ENCODE peak calls at places on chromosomes 5 and 9, in eight cellular contexts. Y, J, X, E, U, H, Z and B are unnamed samples.

GRCh38 chr5:35617435-35618296 is at the start of gene SPEF2:
- DNase-seq in Y (peak), J (peak), X (peak), E (peak), U (peak), H (peak), Z (peak), B (peak)

GRCh38 chr5:16406023-16406422 is 59.6 kb downstream of the ZNF622 start:
- DNase-seq in Y (no peak), J (no peak), X (no peak), E (no peak), U (no peak), H (no peak), Z (no peak), B (no peak)

GRCh38 chr9:92607773-92608172 is 62.2 kb downstream of the IPPK start:
- DNase-seq in Y (no peak), J (no peak), X (no peak), E (peak), U (no peak), H (peak), Z (no peak), B (no peak)

GRCh38 chr9:134163374-134164196 is 779 bp downstream of the RNU6ATAC start:
- DNase-seq in Y (peak), J (peak), X (peak), E (peak), U (peak), H (no peak), Z (peak), B (peak)

GRCh38 chr9:132993511-132993939 is 15.0 kb downstream of the GFI1B start:
- DNase-seq in Y (no peak), J (no peak), X (no peak), E (no peak), U (no peak), H (no peak), Z (no peak), B (no peak)

GRCh38 chr5:169442354-169443248 is 141.0 kb upstream of the SPDL1 start:
- DNase-seq in Y (no peak), J (no peak), X (no peak), E (peak), U (no peak), H (peak), Z (no peak), B (no peak)

GRCh38 chr9:16100596-16101091 is 547.8 kb downstream of the CCDC171 start:
- DNase-seq in Y (no peak), J (no peak), X (peak), E (no peak), U (no peak), H (no peak), Z (peak), B (no peak)

GRCh38 chr5:20028506-20028905 is 40.5 kb upstream of the CDH18 start:
- DNase-seq in Y (no peak), J (no peak), X (no peak), E (peak), U (no peak), H (no peak), Z (no peak), B (no peak)

GRCh38 chr5:98813755-98814154 is 40.3 kb downstream of the RGMB start:
- DNase-seq in Y (no peak), J (no peak), X (no peak), E (no peak), U (no peak), H (no peak), Z (no peak), B (no peak)

GRCh38 chr5:78803386-78803785 is 154.8 kb upstream of the LHFPL2 start:
- DNase-seq in Y (no peak), J (no peak), X (no peak), E (no peak), U (no peak), H (no peak), Z (peak), B (no peak)

GRCh38 chr5:39138892-39139291 is 64.7 kb upstream of the RICTOR start:
- DNase-seq in Y (no peak), J (no peak), X (peak), E (peak), U (no peak), H (peak), Z (no peak), B (no peak)

GRCh38 chr5:143404416-143405062 is 1.1 kb upstream of the NR3C1 start:
- DNase-seq in Y (peak), J (peak), X (peak), E (peak), U (peak), H (peak), Z (peak), B (peak)

GRCh38 chr5:177531209-177531940 is 14.6 kb upstream of the DDX41 start:
- DNase-seq in Y (no peak), J (no peak), X (no peak), E (no peak), U (no peak), H (no peak), Z (no peak), B (no peak)

GRCh38 chr5:132469380-132470372 is 20.9 kb downstream of the IRF1 start:
- DNase-seq in Y (peak), J (no peak), X (peak), E (peak), U (no peak), H (no peak), Z (no peak), B (no peak)

GRCh38 chr9:93683331-93684134 is 107.1 kb downstream of the PHF2 start:
- DNase-seq in Y (peak), J (no peak), X (no peak), E (no peak), U (no peak), H (no peak), Z (no peak), B (no peak)

GRCh38 chr5:72956324-72957140 is 691 bp downstream of the FCHO2 start:
- DNase-seq in Y (peak), J (peak), X (peak), E (peak), U (no peak), H (no peak), Z (peak), B (peak)

GRCh38 chr9:89374176-89374575 is 55.9 kb downstream of the SECISBP2 start:
- DNase-seq in Y (no peak), J (no peak), X (no peak), E (no peak), U (no peak), H (no peak), Z (no peak), B (no peak)

GRCh38 chr9:96150324-96151023 is 151.5 kb downstream of the HSD17B3 start:
- DNase-seq in Y (peak), J (peak), X (no peak), E (no peak), U (peak), H (no peak), Z (no peak), B (peak)

GRCh38 chr9:95349109-95350038 is 31.9 kb upstream of the FANCC start:
- DNase-seq in Y (no peak), J (peak), X (no peak), E (no peak), U (no peak), H (no peak), Z (no peak), B (no peak)

GRCh38 chr9:118331622-118332045 is 627.4 kb downstream of the TLR4 start:
- DNase-seq in Y (no peak), J (no peak), X (no peak), E (no peak), U (no peak), H (no peak), Z (no peak), B (no peak)

GRCh38 chr5:168179185-168179584 is 112.3 kb upstream of the WWC1 start:
- DNase-seq in Y (no peak), J (no peak), X (no peak), E (no peak), U (no peak), H (no peak), Z (no peak), B (no peak)

GRCh38 chr9:125150349-125151245 is 7.3 kb upstream of the SCAI start:
- DNase-seq in Y (no peak), J (no peak), X (no peak), E (no peak), U (no peak), H (no peak), Z (no peak), B (no peak)

GRCh38 chr5:76389513-76390154 is 13.5 kb upstream of the IQGAP2 start:
- DNase-seq in Y (peak), J (no peak), X (no peak), E (no peak), U (no peak), H (no peak), Z (no peak), B (no peak)

GRCh38 chr9:107226431-107226830 is 56.6 kb upstream of the RAD23B start:
- DNase-seq in Y (no peak), J (no peak), X (no peak), E (peak), U (no peak), H (no peak), Z (no peak), B (no peak)

GRCh38 chr5:36444582-36444999 is 142.9 kb upstream of the RANBP3L start:
- DNase-seq in Y (peak), J (no peak), X (no peak), E (no peak), U (no peak), H (no peak), Z (peak), B (no peak)

GRCh38 chr9:138045541-138046490 is 168.2 kb downstream of the CACNA1B start:
- DNase-seq in Y (peak), J (no peak), X (no peak), E (no peak), U (no peak), H (no peak), Z (no peak), B (no peak)